ENCODE peak calls at places on chromosome 20, in four cellular contexts. One of them, this sample, is unnamed.

GRCh38 chr20:20237093-20237959 is 130.6 kb upstream of the INSM1 start:
- DNase-seq in testis: peak; percentile 52
- DNase-seq in HCT116: peak; percentile 28
- DNase-seq in ovary: no peak
- DNase-seq in this sample: no peak

GRCh38 chr20:41654884-41655283 is 36.7 kb upstream of the CHD6 start:
- DNase-seq in HCT116: no peak
- DNase-seq in testis: no peak
- DNase-seq in ovary: no peak
- DNase-seq in this sample: no peak

GRCh38 chr20:61120595-61121515 is 131.2 kb upstream of the CDH4 start:
- DNase-seq in HCT116: no peak
- DNase-seq in ovary: no peak
- DNase-seq in testis: peak; percentile 67
- DNase-seq in this sample: peak; percentile 18

GRCh38 chr20:1720226-1720625 is 62.6 kb upstream of the SIRPG start:
- DNase-seq in ovary: no peak
- DNase-seq in testis: no peak
- DNase-seq in HCT116: no peak
- DNase-seq in this sample: no peak

GRCh38 chr20:460707-461106 is 1.6 kb downstream of the TBC1D20 start:
- DNase-seq in testis: peak; percentile 68
- DNase-seq in HCT116: no peak
- DNase-seq in ovary: no peak
- DNase-seq in this sample: no peak

GRCh38 chr20:62364911-62365736 is 2.0 kb downstream of the LAMA5 start:
- DNase-seq in HCT116: no peak
- DNase-seq in ovary: peak; percentile 29
- DNase-seq in testis: peak; percentile 88
- DNase-seq in this sample: no peak

GRCh38 chr20:44354979-44355502 is 458 bp upstream of the HNF4A start:
- DNase-seq in HCT116: peak; percentile 27
- DNase-seq in testis: no peak
- DNase-seq in ovary: no peak
- DNase-seq in this sample: no peak

GRCh38 chr20:25128649-25129048 is 46.7 kb upstream of the VSX1 start:
- DNase-seq in HCT116: no peak
- DNase-seq in testis: no peak
- DNase-seq in ovary: no peak
- DNase-seq in this sample: no peak

GRCh38 chr20:10436053-10436699 is 1.1 kb downstream of the SLX4IP start:
- DNase-seq in testis: no peak
- DNase-seq in ovary: peak; percentile 53
- DNase-seq in HCT116: no peak
- DNase-seq in this sample: no peak

GRCh38 chr20:17654649-17655285 is 27.3 kb downstream of the RRBP1 start:
- DNase-seq in ovary: no peak
- DNase-seq in HCT116: no peak
- DNase-seq in testis: peak; percentile 60
- DNase-seq in this sample: no peak

GRCh38 chr20:23147647-23147963 is 61.5 kb upstream of the CD93 start:
- DNase-seq in testis: no peak
- DNase-seq in HCT116: no peak
- DNase-seq in ovary: no peak
- DNase-seq in this sample: no peak

GRCh38 chr20:19083136-19083621 is 129.3 kb upstream of the SLC24A3 start:
- DNase-seq in HCT116: no peak
- DNase-seq in testis: no peak
- DNase-seq in ovary: no peak
- DNase-seq in this sample: no peak

GRCh38 chr20:44733341-44734069 is 12.2 kb upstream of the KCNK15 start:
- DNase-seq in ovary: peak; percentile 83
- DNase-seq in HCT116: peak; percentile 51
- DNase-seq in testis: peak; percentile 83
- DNase-seq in this sample: peak; percentile 46

GRCh38 chr20:5848711-5849505 is 98.7 kb downstream of the SHLD1 start:
- DNase-seq in ovary: peak; percentile 30
- DNase-seq in testis: no peak
- DNase-seq in HCT116: no peak
- DNase-seq in this sample: peak; percentile 62

GRCh38 chr20:36217226-36217625 is 19.1 kb upstream of the AAR2 start:
- DNase-seq in testis: no peak
- DNase-seq in ovary: no peak
- DNase-seq in HCT116: peak; percentile 36
- DNase-seq in this sample: no peak

GRCh38 chr20:59705651-59706101 is 101.3 kb downstream of the PHACTR3 start:
- DNase-seq in ovary: no peak
- DNase-seq in testis: no peak
- DNase-seq in HCT116: no peak
- DNase-seq in this sample: no peak

GRCh38 chr20:3694864-3695263 is 13.1 kb upstream of the ADAM33 start:
- DNase-seq in ovary: no peak
- DNase-seq in testis: no peak
- DNase-seq in HCT116: no peak
- DNase-seq in this sample: no peak

GRCh38 chr20:18019068-18019467 is 38.6 kb downstream of the OVOL2 start:
- DNase-seq in testis: peak; percentile 19
- DNase-seq in ovary: no peak
- DNase-seq in HCT116: no peak
- DNase-seq in this sample: no peak

GRCh38 chr20:12598894-12599293 is 409.9 kb upstream of the SPTLC3 start:
- DNase-seq in HCT116: no peak
- DNase-seq in ovary: no peak
- DNase-seq in testis: no peak
- DNase-seq in this sample: no peak

GRCh38 chr20:39090881-39091280 is 128.7 kb downstream of the DHX35 start:
- DNase-seq in ovary: no peak
- DNase-seq in testis: no peak
- DNase-seq in HCT116: no peak
- DNase-seq in this sample: no peak

GRCh38 chr20:45968801-45969711 is 2.9 kb downstream of the ZNF335 start:
- DNase-seq in ovary: no peak
- DNase-seq in HCT116: no peak
- DNase-seq in testis: no peak
- DNase-seq in this sample: no peak

GRCh38 chr20:40669692-40670091 is 19.3 kb downstream of the MAFB start:
- DNase-seq in ovary: no peak
- DNase-seq in testis: no peak
- DNase-seq in HCT116: no peak
- DNase-seq in this sample: no peak

GRCh38 chr20:23320317-23320716 is 30.3 kb upstream of the NXT1 start:
- DNase-seq in testis: no peak
- DNase-seq in ovary: no peak
- DNase-seq in HCT116: peak; percentile 26
- DNase-seq in this sample: no peak

GRCh38 chr20:62104791-62105345 is 17.4 kb upstream of the LSM14B start:
- DNase-seq in ovary: no peak
- DNase-seq in HCT116: no peak
- DNase-seq in testis: no peak
- DNase-seq in this sample: peak; percentile 76

GRCh38 chr20:35539756-35540212 is 2.1 kb upstream of the ERGIC3 start:
- DNase-seq in ovary: no peak
- DNase-seq in testis: peak; percentile 75
- DNase-seq in HCT116: no peak
- DNase-seq in this sample: no peak

GRCh38 chr20:43543138-43543537 is 15.7 kb upstream of the SGK2 start:
- DNase-seq in ovary: no peak
- DNase-seq in testis: no peak
- DNase-seq in HCT116: no peak
- DNase-seq in this sample: no peak

GRCh38 chr20:2539341-2539740 is 3.0 kb downstream of the TMC2 start:
- DNase-seq in testis: no peak
- DNase-seq in ovary: no peak
- DNase-seq in HCT116: no peak
- DNase-seq in this sample: no peak

GRCh38 chr20:8218861-8219260 is 86.8 kb downstream of the PLCB1 start:
- DNase-seq in HCT116: no peak
- DNase-seq in testis: no peak
- DNase-seq in ovary: no peak
- DNase-seq in this sample: no peak

GRCh38 chr20:54134445-54135220 is 39.2 kb downstream of the CYP24A1 start:
- DNase-seq in testis: no peak
- DNase-seq in ovary: no peak
- DNase-seq in HCT116: peak; percentile 76
- DNase-seq in this sample: no peak

GRCh38 chr20:22723659-22724058 is 139.3 kb upstream of the FOXA2 start:
- DNase-seq in HCT116: no peak
- DNase-seq in ovary: no peak
- DNase-seq in testis: no peak
- DNase-seq in this sample: no peak

GRCh38 chr20:49896204-49896603 is 19.1 kb downstream of the SPATA2 start:
- DNase-seq in HCT116: no peak
- DNase-seq in ovary: no peak
- DNase-seq in testis: no peak
- DNase-seq in this sample: peak; percentile 75

GRCh38 chr20:59802018-59802417 is 131.4 kb downstream of the SYCP2 start:
- DNase-seq in HCT116: no peak
- DNase-seq in ovary: no peak
- DNase-seq in testis: no peak
- DNase-seq in this sample: no peak

GRCh38 chr20:31848088-31848999 is 2.9 kb upstream of the FOXS1 start:
- DNase-seq in testis: no peak
- DNase-seq in HCT116: no peak
- DNase-seq in ovary: no peak
- DNase-seq in this sample: no peak

GRCh38 chr20:34579191-34579661 is 20.7 kb downstream of the MAP1LC3A start:
- DNase-seq in testis: peak; percentile 46
- DNase-seq in HCT116: peak; percentile 28
- DNase-seq in ovary: no peak
- DNase-seq in this sample: peak; percentile 81

GRCh38 chr20:47785900-47786762 is 850 bp upstream of the SULF2 start:
- DNase-seq in testis: peak; percentile 87
- DNase-seq in ovary: peak; percentile 82
- DNase-seq in HCT116: peak; percentile 64
- DNase-seq in this sample: no peak
- H3K4me3 ChIP-seq in testis: peak overlapping the region; percentile 47
- H3K4me3 ChIP-seq in ovary: peak overlapping the region; percentile 55
- H3K4me3 ChIP-seq in HCT116: peak overlapping the region; percentile 35
- H3K4me3 ChIP-seq in this sample: no peak overlapping the region

DNA sequence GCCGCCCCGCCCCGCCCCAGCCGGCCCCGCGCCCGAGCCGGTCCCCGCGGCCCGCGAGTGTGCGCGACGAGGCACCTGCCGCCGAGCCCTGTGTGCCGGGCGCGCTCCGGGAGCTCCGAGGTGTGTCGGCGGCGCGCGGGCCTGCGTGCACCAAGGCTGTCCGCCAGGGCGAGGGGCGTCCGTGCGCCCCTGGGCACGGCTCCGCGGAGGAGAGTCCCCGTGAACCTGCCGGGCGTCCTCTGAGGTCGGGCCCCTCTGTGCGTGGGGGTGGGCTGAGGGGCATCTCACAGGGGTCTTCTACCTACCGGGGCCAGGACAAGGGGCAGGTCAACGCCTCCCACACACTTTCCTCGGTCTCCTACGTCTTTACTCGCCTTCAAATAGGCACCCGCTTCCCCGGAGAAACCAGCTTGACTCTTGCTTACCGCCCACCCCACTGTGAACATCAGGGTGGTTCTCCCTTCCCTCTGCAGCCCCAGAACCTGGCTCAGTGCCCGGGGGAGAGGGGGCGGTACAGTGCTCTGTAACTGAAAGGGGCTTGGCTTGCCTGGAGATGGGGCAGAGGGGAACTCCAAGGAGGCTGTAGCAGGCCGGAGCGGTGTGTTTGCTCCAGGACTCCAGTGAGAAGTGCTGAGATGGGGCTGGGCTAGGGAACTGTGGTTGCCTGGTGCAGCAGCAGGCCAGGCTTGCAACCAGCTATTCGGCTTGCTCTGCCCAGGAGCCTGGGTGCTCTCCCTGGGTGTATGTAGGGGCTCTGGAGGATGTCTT is at the start of gene SAMD10:
- DNase-seq in testis: peak; percentile 52
- DNase-seq in HCT116: no peak
- DNase-seq in ovary: peak; percentile 59
- DNase-seq in this sample: no peak
- TF ChIP-seq CTCF in testis: no peak
- TF ChIP-seq CTCF in HCT116: no peak
- TF ChIP-seq CTCF in ovary: no peak
- TF ChIP-seq CTCF in this sample: no peak

GRCh38 chr20:37853823-37854375 is 49.0 kb upstream of the VSTM2L start:
- DNase-seq in ovary: no peak
- DNase-seq in testis: no peak
- DNase-seq in HCT116: no peak
- DNase-seq in this sample: no peak
- H3K4me3 ChIP-seq in ovary: no peak overlapping the region
- H3K4me3 ChIP-seq in testis: no peak overlapping the region
- H3K4me3 ChIP-seq in HCT116: no peak overlapping the region
- H3K4me3 ChIP-seq in this sample: no peak overlapping the region

GRCh38 chr20:63495167-63495720 is 3.6 kb downstream of the EEF1A2 start:
- DNase-seq in testis: no peak
- DNase-seq in HCT116: no peak
- DNase-seq in ovary: no peak
- DNase-seq in this sample: no peak

GRCh38 chr20:63497946-63498935 is 642 bp downstream of the EEF1A2 start:
- DNase-seq in HCT116: no peak
- DNase-seq in testis: no peak
- DNase-seq in ovary: no peak
- DNase-seq in this sample: no peak

GRCh38 chr20:63495771-63496403 is 3.0 kb downstream of the EEF1A2 start:
- DNase-seq in testis: peak; percentile 72
- DNase-seq in HCT116: no peak
- DNase-seq in ovary: peak; percentile 70
- DNase-seq in this sample: no peak

GRCh38 chr20:63497138-63497945 is 1.5 kb downstream of the EEF1A2 start:
- DNase-seq in HCT116: no peak
- DNase-seq in ovary: no peak
- DNase-seq in testis: no peak
- DNase-seq in this sample: no peak

DNA sequence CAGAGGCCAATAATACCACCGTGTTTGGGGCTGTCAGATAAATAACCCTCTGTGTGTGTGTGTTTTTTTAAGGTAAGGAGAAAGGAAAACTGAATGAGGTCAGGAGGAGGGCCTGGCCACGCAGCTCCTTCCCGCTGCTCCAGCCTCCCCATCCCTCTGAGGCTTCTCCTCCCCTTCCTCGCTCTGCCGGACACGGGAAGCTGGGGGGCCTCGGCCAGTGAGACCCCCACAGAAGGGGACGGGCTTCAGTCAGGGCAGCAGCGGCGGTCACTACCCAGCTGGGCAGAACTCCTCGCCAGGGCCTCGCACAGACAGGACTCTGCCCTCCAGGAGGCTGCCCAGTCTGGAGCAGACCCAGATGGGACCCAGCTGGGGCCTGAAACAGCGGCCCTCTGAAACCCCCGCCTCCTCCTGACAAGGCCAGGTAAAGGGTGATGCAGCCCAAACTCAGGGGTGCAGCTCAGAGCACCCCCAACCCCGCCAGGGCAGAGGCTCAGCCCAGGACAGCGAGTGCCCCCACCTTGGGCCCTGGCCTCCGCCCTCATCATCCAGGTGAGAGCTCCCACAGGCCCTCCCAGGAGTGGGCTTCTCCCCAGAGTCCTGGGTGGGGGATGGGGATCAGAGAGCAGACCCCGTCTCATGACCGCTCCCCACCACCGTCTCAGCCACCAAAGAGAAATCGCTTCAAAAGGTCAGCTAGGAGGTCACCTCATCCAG is 2.3 kb downstream of the EEF1A2 start:
- DNase-seq in HCT116: no peak
- DNase-seq in ovary: no peak
- DNase-seq in testis: no peak
- DNase-seq in this sample: no peak
- TF ChIP-seq CTCF in HCT116: no peak
- TF ChIP-seq CTCF in ovary: no peak
- TF ChIP-seq CTCF in testis: no peak
- TF ChIP-seq CTCF in this sample: no peak

GRCh38 chr20:50915424-50915823 is 15.8 kb downstream of the ADNP start:
- DNase-seq in testis: no peak
- DNase-seq in ovary: no peak
- DNase-seq in HCT116: no peak
- DNase-seq in this sample: no peak
- H3K4me3 ChIP-seq in testis: no peak overlapping the region
- H3K4me3 ChIP-seq in ovary: no peak overlapping the region
- H3K4me3 ChIP-seq in HCT116: no peak overlapping the region
- H3K4me3 ChIP-seq in this sample: no peak overlapping the region

This sample was measured in LNCaP clone FGC.